ENCODE peak calls at places on chromosomes 7 and 10, in ten cellular contexts. K, M, H, J, Z, C, B, X, R and N are unnamed samples.

GRCh38 chr10:98555011-98555619 is 108.4 kb upstream of the HPS1 start:
- DNase-seq in J (no peak), B (no peak), X (no peak), K (peak), H (no peak), R (no peak), C (no peak), M (no peak), Z (no peak), N (no peak)

GRCh38 chr10:37488792-37489657 is 363.6 kb downstream of the ANKRD30A start:
- DNase-seq in M (no peak), K (no peak), C (no peak), X (no peak), B (no peak), Z (no peak), J (no peak), R (no peak), H (no peak), N (no peak)

GRCh38 chr10:22600516-22600915 is 113.9 kb downstream of the PIP4K2A start:
- DNase-seq in J (no peak), M (no peak), K (no peak), R (no peak), B (no peak), H (no peak), C (no peak), X (no peak), Z (no peak), N (no peak)

GRCh38 chr7:77184990-77185389 is 14.6 kb downstream of the FGL2 start:
- DNase-seq in J (no peak), H (no peak), M (no peak), B (no peak), Z (peak), K (no peak), X (no peak), R (no peak), C (no peak), N (no peak)

GRCh38 chr10:131354380-131354779 is 42.9 kb upstream of the TCERG1L start:
- DNase-seq in X (no peak), M (no peak), R (no peak), C (no peak), B (no peak), J (no peak), K (peak), H (no peak), Z (no peak), N (no peak)

GRCh38 chr7:5470167-5470532 is 46.5 kb upstream of the TNRC18 start:
- DNase-seq in B (no peak), M (no peak), Z (no peak), K (no peak), C (no peak), H (no peak), J (no peak), X (no peak), R (no peak), N (no peak)

GRCh38 chr7:30390872-30391646 is 87.5 kb downstream of the NOD1 start:
- DNase-seq in R (no peak), M (no peak), H (no peak), X (no peak), Z (no peak), J (no peak), K (no peak), C (no peak), B (no peak), N (no peak)

GRCh38 chr10:33937987-33938386 is 603.5 kb upstream of the NRP1 start:
- DNase-seq in B (no peak), R (no peak), C (no peak), J (no peak), M (no peak), K (no peak), Z (no peak), X (no peak), H (no peak), N (no peak)

GRCh38 chr7:24328050-24328449 is 44.1 kb downstream of the NPY start:
- DNase-seq in Z (no peak), M (peak), C (no peak), H (no peak), R (no peak), J (no peak), B (no peak), K (no peak), X (no peak), N (no peak)

GRCh38 chr7:158076215-158076614 is 511.4 kb downstream of the PTPRN2 start:
- DNase-seq in C (no peak), Z (no peak), M (no peak), B (no peak), K (no peak), J (no peak), H (no peak), X (no peak), R (no peak), N (no peak)

GRCh38 chr10:515674-516073 is 173.8 kb downstream of the DIP2C start:
- DNase-seq in C (no peak), B (no peak), H (no peak), K (no peak), Z (no peak), M (no peak), R (no peak), X (no peak), J (no peak), N (no peak)

GRCh38 chr10:6461961-6462360 is 118.1 kb downstream of the PRKCQ start:
- DNase-seq in B (no peak), K (no peak), M (no peak), R (no peak), X (no peak), Z (peak), H (no peak), J (no peak), C (no peak), N (no peak)

GRCh38 chr7:26365077-26365896 is 73.6 kb downstream of the SNX10 start:
- DNase-seq in K (peak), X (no peak), C (peak), Z (peak), J (peak), R (no peak), M (peak), H (peak), B (no peak), N (peak)

GRCh38 chr10:98041352-98042043 is 11.1 kb upstream of the CRTAC1 start:
- DNase-seq in R (no peak), X (no peak), B (no peak), K (peak), M (peak), C (no peak), J (no peak), Z (peak), H (peak), N (peak)

GRCh38 chr7:1622441-1622840 is 47.6 kb upstream of the ELFN1 start:
- DNase-seq in X (no peak), H (no peak), J (no peak), M (no peak), K (no peak), Z (no peak), R (no peak), C (no peak), B (no peak), N (no peak)

GRCh38 chr7:144391823-144392255 is 11.7 kb downstream of the NOBOX start:
- DNase-seq in J (peak), K (peak), B (no peak), M (no peak), R (no peak), C (no peak), X (no peak), Z (peak), H (no peak), N (peak)

GRCh38 chr10:117237401-117237991 is 3.4 kb upstream of the SLC18A2 start:
- DNase-seq in J (no peak), B (no peak), M (peak), H (no peak), C (peak), X (no peak), Z (no peak), K (no peak), R (no peak), N (peak)

GRCh38 chr10:124722812-124723783 is 21.1 kb downstream of the FAM53B start:
- DNase-seq in Z (no peak), K (no peak), X (no peak), J (no peak), R (no peak), H (no peak), C (peak), M (peak), B (no peak), N (peak)

GRCh38 chr10:43042503-43043341 is 34.1 kb upstream of the RET start:
- DNase-seq in X (no peak), R (no peak), H (no peak), J (no peak), M (no peak), K (no peak), C (no peak), Z (no peak), B (no peak), N (no peak)

GRCh38 chr10:33005322-33006282 is 47.6 kb upstream of the ITGB1 start:
- DNase-seq in M (peak), H (no peak), C (peak), Z (peak), X (peak), R (peak), K (peak), B (no peak), J (peak), N (peak)

GRCh38 chr10:48811917-48812316 is 127.2 kb downstream of the WDFY4 start:
- DNase-seq in H (no peak), X (no peak), C (no peak), M (no peak), R (no peak), B (no peak), Z (peak), K (no peak), J (no peak), N (no peak)

GRCh38 chr10:91319336-91319735 is 90.8 kb upstream of the HECTD2 start:
- DNase-seq in X (no peak), R (no peak), B (no peak), Z (no peak), J (no peak), K (no peak), H (no peak), M (no peak), C (no peak), N (no peak)

GRCh38 chr10:118020365-118020764 is 26.4 kb downstream of the RAB11FIP2 start:
- DNase-seq in H (no peak), C (no peak), X (no peak), J (no peak), M (no peak), R (no peak), Z (no peak), K (no peak), B (no peak), N (no peak)

GRCh38 chr7:33054261-33054964 is 8.2 kb downstream of the NT5C3A start:
- DNase-seq in R (no peak), K (no peak), H (no peak), B (no peak), Z (peak), X (no peak), M (peak), J (no peak), C (peak), N (peak)

GRCh38 chr10:77493851-77494788 is 143.5 kb downstream of the KCNMA1 start:
- DNase-seq in X (no peak), J (no peak), B (no peak), C (no peak), M (no peak), R (no peak), H (peak), Z (peak), K (no peak), N (peak)

GRCh38 chr10:68330852-68331454 is 911 bp upstream of the HNRNPH3 start:
- DNase-seq in J (no peak), Z (peak), M (peak), K (peak), H (no peak), R (no peak), B (no peak), C (peak), X (no peak), N (peak)

GRCh38 chr7:85186083-85186520 is 754 bp downstream of the SEMA3D start:
- DNase-seq in K (peak), H (no peak), J (no peak), C (no peak), B (no peak), R (no peak), X (no peak), Z (peak), M (no peak), N (peak)

GRCh38 chr7:127290801-127291361 is 38.1 kb upstream of the GRM8 start:
- DNase-seq in K (no peak), X (no peak), J (no peak), H (peak), Z (peak), C (no peak), M (no peak), B (no peak), R (no peak), N (no peak)

GRCh38 chr7:150737265-150738055 is at the start of gene GIMAP5:
- DNase-seq in R (no peak), C (no peak), M (peak), X (no peak), K (no peak), H (no peak), J (no peak), B (no peak), Z (no peak), N (peak)

GRCh38 chr10:5317547-5318107 is 47.1 kb upstream of the UCN3 start:
- DNase-seq in K (no peak), Z (peak), M (peak), J (peak), R (no peak), H (no peak), X (no peak), C (peak), B (no peak), N (peak)

GRCh38 chr7:91267558-91267955 is 3.3 kb downstream of the FZD1 start:
- DNase-seq in K (no peak), M (no peak), B (no peak), H (no peak), C (no peak), Z (peak), X (no peak), J (no peak), R (no peak), N (no peak)

GRCh38 chr7:154424370-154424769 is 372.2 kb downstream of the DPP6 start:
- DNase-seq in J (no peak), H (no peak), B (no peak), Z (no peak), C (no peak), M (no peak), X (no peak), K (no peak), R (no peak), N (no peak)

GRCh38 chr10:99854860-99855259 is 72.4 kb downstream of the ABCC2 start:
- DNase-seq in H (no peak), B (no peak), C (peak), M (peak), X (no peak), R (no peak), K (peak), J (peak), Z (peak), N (peak)

GRCh38 chr7:129783097-129783919 is 169.5 kb downstream of the UBE2H start:
- DNase-seq in K (no peak), H (no peak), M (no peak), R (no peak), J (no peak), Z (no peak), X (no peak), B (no peak), C (no peak), N (no peak)

GRCh38 chr7:70678621-70679251 is 453.2 kb upstream of the GALNT17 start:
- DNase-seq in Z (peak), C (peak), K (no peak), X (no peak), M (peak), J (peak), H (no peak), R (no peak), B (no peak), N (no peak)

GRCh38 chr7:41241641-41242040 is 461.2 kb downstream of the INHBA start:
- DNase-seq in H (no peak), R (no peak), B (no peak), Z (no peak), M (no peak), K (no peak), J (no peak), C (no peak), X (no peak), N (no peak)

GRCh38 chr7:100093925-100094486 is 5.2 kb downstream of the COPS6 start:
- DNase-seq in R (no peak), M (no peak), K (no peak), J (no peak), X (no peak), B (no peak), H (no peak), C (no peak), Z (no peak), N (no peak)

GRCh38 chr7:2609001-2609411 is 22.8 kb upstream of the TTYH3 start:
- DNase-seq in H (no peak), J (no peak), K (no peak), M (peak), X (no peak), B (no peak), C (peak), Z (no peak), R (no peak), N (peak)

GRCh38 chr10:119003572-119004289 is 25.8 kb upstream of the NANOS1 start:
- DNase-seq in K (no peak), J (no peak), C (no peak), H (no peak), X (no peak), R (no peak), Z (no peak), M (no peak), B (no peak), N (no peak)